ENCODE peak calls at places on chromosomes 7 and 10, in ten cellular contexts. M is T-helper 1 cell; L is COR-L47; V is GDM1; O is HTR-8/SVneo; I is stimulated activated CD8-positive, alpha-beta memory T cell treated with anti-CD3 and anti-CD28 coated beads, Interleukin-12 subunit alpha, Interleukin-12 subunit beta, amount 100 ng/mL, for 1 hour; C is CD4-positive, alpha-beta memory T cell; R is colonic mucosa; S is activated CD8-positive, alpha-beta T cell treated with anti-CD3 and anti-CD28 coated beads for 36 hours; H is cardiac fibroblast. J is an unnamed sample.

GRCh38 chr7:142632291-142633134 is 116.8 kb upstream of the PRSS1 start:
- DNase-seq in M (peak), L (peak), V (peak), O (peak), I (peak), C (peak), R (peak), S (peak), H (peak), J (peak)

GRCh38 chr7:82975811-82976468 is 186.7 kb downstream of the PCLO start:
- DNase-seq in M (no peak), L (no peak), V (no peak), O (no peak), I (no peak), C (no peak), R (no peak), S (no peak), H (no peak), J (no peak)

GRCh38 chr10:13893926-13894325 is 307.2 kb downstream of the PRPF18 start:
- DNase-seq in M (no peak), L (no peak), V (no peak), O (peak), I (no peak), C (no peak), R (no peak), S (no peak), H (peak), J (no peak)

GRCh38 chr10:114404171-114405010 is at the start of gene AFAP1L2:
- DNase-seq in M (no peak), L (no peak), V (no peak), O (no peak), I (no peak), C (no peak), R (peak), S (no peak), H (no peak), J (no peak)

GRCh38 chr7:286278-286677 is 3.7 kb upstream of the FOXL3 start:
- DNase-seq in M (no peak), L (no peak), V (no peak), O (no peak), I (no peak), C (no peak), R (no peak), S (no peak), H (no peak), J (no peak)

GRCh38 chr7:140697447-140698143 is 1.1 kb downstream of the NDUFB2 start:
- DNase-seq in M (no peak), L (no peak), V (no peak), O (no peak), I (no peak), C (no peak), R (no peak), S (no peak), H (peak), J (no peak)

GRCh38 chr7:44796034-44796503 is 412 bp upstream of the PPIA start:
- DNase-seq in M (no peak), L (peak), V (no peak), O (peak), I (no peak), C (no peak), R (no peak), S (no peak), H (peak), J (peak)

GRCh38 chr10:14118953-14119352 is 211.8 kb downstream of the FRMD4A start:
- DNase-seq in M (no peak), L (no peak), V (no peak), O (no peak), I (no peak), C (no peak), R (no peak), S (no peak), H (no peak), J (no peak)

GRCh38 chr10:74593470-74593869 is 232.9 kb upstream of the KAT6B start:
- DNase-seq in M (no peak), L (no peak), V (no peak), O (no peak), I (no peak), C (no peak), R (no peak), S (no peak), H (peak), J (no peak)

GRCh38 chr10:69335063-69335587 is 56.8 kb downstream of the HK1 start:
- DNase-seq in M (peak), L (no peak), V (peak), O (no peak), I (no peak), C (peak), R (no peak), S (peak), H (peak), J (peak)

GRCh38 chr10:2746638-2747037 is 320.7 kb upstream of the PFKP start:
- DNase-seq in M (no peak), L (no peak), V (no peak), O (no peak), I (no peak), C (no peak), R (no peak), S (no peak), H (no peak), J (no peak)

GRCh38 chr7:50393076-50393475 is 57.1 kb downstream of the FIGNL1 start:
- DNase-seq in M (peak), L (no peak), V (no peak), O (no peak), I (no peak), C (no peak), R (no peak), S (peak), H (no peak), J (no peak)

GRCh38 chr7:150428671-150429451 is 21.6 kb upstream of the GIMAP8 start:
- DNase-seq in M (peak), L (peak), V (peak), O (peak), I (no peak), C (no peak), R (peak), S (peak), H (peak), J (no peak)

GRCh38 chr7:47298636-47299035 is 283.3 kb downstream of the TNS3 start:
- DNase-seq in M (no peak), L (no peak), V (no peak), O (no peak), I (no peak), C (no peak), R (peak), S (no peak), H (no peak), J (no peak)

GRCh38 chr7:99840136-99840869 is 12.5 kb downstream of the CYP3A43 start:
- DNase-seq in M (no peak), L (no peak), V (no peak), O (no peak), I (no peak), C (no peak), R (no peak), S (no peak), H (no peak), J (no peak)

GRCh38 chr10:99395750-99396445 is 34.5 kb downstream of the GOT1 start:
- DNase-seq in M (no peak), L (peak), V (peak), O (peak), I (no peak), C (no peak), R (no peak), S (no peak), H (peak), J (peak)

GRCh38 chr10:13390604-13391522 is 42.8 kb upstream of the SEPHS1 start:
- DNase-seq in M (no peak), L (no peak), V (peak), O (no peak), I (no peak), C (no peak), R (no peak), S (no peak), H (no peak), J (peak)

GRCh38 chr10:91432175-91432574 is 22.0 kb downstream of the HECTD2 start:
- DNase-seq in M (no peak), L (no peak), V (no peak), O (no peak), I (no peak), C (no peak), R (no peak), S (no peak), H (no peak), J (no peak)